ENCODE peak calls at places on chromosomes 1 and 21, in eight cellular contexts. One of them, this sample, is unnamed.

GRCh38 chr1:19312782-19313635 is 883 bp downstream of the SLC66A1 start:
- DNase-seq in astrocyte of the spinal cord: no peak
- DNase-seq in ascending aorta: no peak
- DNase-seq in A549: no peak
- DNase-seq in heart right ventricle: no peak
- DNase-seq in fibroblast of pulmonary artery: no peak
- DNase-seq in neural progenitor cell: no peak
- DNase-seq in HFF-Myc: no peak
- DNase-seq in this sample: no peak

GRCh38 chr1:203378529-203379271 is 27.8 kb upstream of the FMOD start:
- DNase-seq in heart right ventricle: no peak
- DNase-seq in astrocyte of the spinal cord: no peak
- DNase-seq in ascending aorta: no peak
- DNase-seq in neural progenitor cell: no peak
- DNase-seq in fibroblast of pulmonary artery: peak; percentile 83
- DNase-seq in A549: no peak
- DNase-seq in HFF-Myc: no peak
- DNase-seq in this sample: peak; percentile 50

GRCh38 chr1:230750576-230750975 is 3.4 kb downstream of the CAPN9 start:
- DNase-seq in astrocyte of the spinal cord: no peak
- DNase-seq in neural progenitor cell: no peak
- DNase-seq in A549: no peak
- DNase-seq in heart right ventricle: no peak
- DNase-seq in fibroblast of pulmonary artery: no peak
- DNase-seq in HFF-Myc: no peak
- DNase-seq in ascending aorta: no peak
- DNase-seq in this sample: no peak

GRCh38 chr1:115729765-115730164 is 38.7 kb downstream of the CASQ2 start:
- DNase-seq in astrocyte of the spinal cord: no peak
- DNase-seq in heart right ventricle: no peak
- DNase-seq in neural progenitor cell: no peak
- DNase-seq in A549: no peak
- DNase-seq in HFF-Myc: no peak
- DNase-seq in fibroblast of pulmonary artery: no peak
- DNase-seq in ascending aorta: no peak
- DNase-seq in this sample: no peak

GRCh38 chr1:6358144-6358624 is 35.4 kb downstream of the ACOT7 start:
- DNase-seq in neural progenitor cell: no peak
- DNase-seq in ascending aorta: no peak
- DNase-seq in HFF-Myc: no peak
- DNase-seq in A549: no peak
- DNase-seq in astrocyte of the spinal cord: no peak
- DNase-seq in heart right ventricle: no peak
- DNase-seq in fibroblast of pulmonary artery: peak; percentile 41
- DNase-seq in this sample: peak; percentile 22

GRCh38 chr21:14737278-14737677 is 191.2 kb upstream of the SAMSN1 start:
- DNase-seq in ascending aorta: no peak
- DNase-seq in astrocyte of the spinal cord: no peak
- DNase-seq in neural progenitor cell: no peak
- DNase-seq in A549: no peak
- DNase-seq in fibroblast of pulmonary artery: peak; percentile 3
- DNase-seq in heart right ventricle: no peak
- DNase-seq in HFF-Myc: no peak
- DNase-seq in this sample: no peak

GRCh38 chr1:59116920-59117542 is 179.9 kb upstream of the FGGY start:
- DNase-seq in HFF-Myc: no peak
- DNase-seq in heart right ventricle: no peak
- DNase-seq in fibroblast of pulmonary artery: peak; percentile 51
- DNase-seq in A549: no peak
- DNase-seq in astrocyte of the spinal cord: peak; percentile 56
- DNase-seq in neural progenitor cell: peak; percentile 66
- DNase-seq in ascending aorta: no peak
- DNase-seq in this sample: peak; percentile 48

GRCh38 chr1:235375919-235376600 is 8.8 kb downstream of the TBCE start:
- DNase-seq in fibroblast of pulmonary artery: no peak
- DNase-seq in HFF-Myc: no peak
- DNase-seq in astrocyte of the spinal cord: no peak
- DNase-seq in heart right ventricle: no peak
- DNase-seq in neural progenitor cell: no peak
- DNase-seq in ascending aorta: no peak
- DNase-seq in A549: no peak
- DNase-seq in this sample: no peak

GRCh38 chr1:245704765-245705164 is 550.0 kb downstream of the KIF26B start:
- DNase-seq in neural progenitor cell: no peak
- DNase-seq in ascending aorta: no peak
- DNase-seq in fibroblast of pulmonary artery: peak; percentile 39
- DNase-seq in A549: no peak
- DNase-seq in heart right ventricle: no peak
- DNase-seq in astrocyte of the spinal cord: peak; percentile 75
- DNase-seq in HFF-Myc: no peak
- DNase-seq in this sample: peak; percentile 70

GRCh38 chr1:75725861-75726361 is 1.4 kb downstream of the ACADM start:
- DNase-seq in ascending aorta: no peak
- DNase-seq in fibroblast of pulmonary artery: no peak
- DNase-seq in neural progenitor cell: no peak
- DNase-seq in heart right ventricle: no peak
- DNase-seq in astrocyte of the spinal cord: no peak
- DNase-seq in A549: no peak
- DNase-seq in HFF-Myc: no peak
- DNase-seq in this sample: no peak

GRCh38 chr1:30315185-30315960 is 408.0 kb downstream of the MATN1 start:
- DNase-seq in heart right ventricle: no peak
- DNase-seq in ascending aorta: no peak
- DNase-seq in neural progenitor cell: no peak
- DNase-seq in HFF-Myc: no peak
- DNase-seq in fibroblast of pulmonary artery: no peak
- DNase-seq in astrocyte of the spinal cord: no peak
- DNase-seq in A549: no peak
- DNase-seq in this sample: no peak

GRCh38 chr1:224168859-224169380 is 14.1 kb upstream of the DEGS1 start:
- DNase-seq in astrocyte of the spinal cord: peak; percentile 94
- DNase-seq in fibroblast of pulmonary artery: peak; percentile 89
- DNase-seq in ascending aorta: no peak
- DNase-seq in neural progenitor cell: no peak
- DNase-seq in heart right ventricle: no peak
- DNase-seq in A549: peak; percentile 24
- DNase-seq in HFF-Myc: no peak
- DNase-seq in this sample: peak; percentile 90

GRCh38 chr21:29208666-29209059 is 78.2 kb downstream of the MAP3K7CL start:
- DNase-seq in heart right ventricle: no peak
- DNase-seq in HFF-Myc: peak; percentile 71
- DNase-seq in A549: no peak
- DNase-seq in neural progenitor cell: no peak
- DNase-seq in ascending aorta: no peak
- DNase-seq in fibroblast of pulmonary artery: peak; percentile 89
- DNase-seq in astrocyte of the spinal cord: peak; percentile 81
- DNase-seq in this sample: peak; percentile 96

GRCh38 chr21:46035809-46036695 is 54.5 kb downstream of the COL6A1 start:
- DNase-seq in astrocyte of the spinal cord: no peak
- DNase-seq in ascending aorta: no peak
- DNase-seq in fibroblast of pulmonary artery: peak; percentile 86
- DNase-seq in neural progenitor cell: no peak
- DNase-seq in A549: no peak
- DNase-seq in HFF-Myc: peak; percentile 90
- DNase-seq in heart right ventricle: peak; percentile 73
- DNase-seq in this sample: peak; percentile 56

GRCh38 chr1:145990249-145991097 is 5.9 kb downstream of the TXNIP start:
- DNase-seq in astrocyte of the spinal cord: no peak
- DNase-seq in heart right ventricle: peak; percentile 31
- DNase-seq in neural progenitor cell: no peak
- DNase-seq in fibroblast of pulmonary artery: no peak
- DNase-seq in HFF-Myc: no peak
- DNase-seq in ascending aorta: no peak
- DNase-seq in A549: no peak
- DNase-seq in this sample: no peak

GRCh38 chr1:4937876-4938534 is 283.6 kb downstream of the AJAP1 start:
- DNase-seq in A549: no peak
- DNase-seq in fibroblast of pulmonary artery: no peak
- DNase-seq in HFF-Myc: no peak
- DNase-seq in heart right ventricle: no peak
- DNase-seq in astrocyte of the spinal cord: no peak
- DNase-seq in ascending aorta: no peak
- DNase-seq in neural progenitor cell: no peak
- DNase-seq in this sample: no peak

GRCh38 chr1:41621791-41622190 is 137.3 kb upstream of the EDN2 start:
- DNase-seq in neural progenitor cell: no peak
- DNase-seq in fibroblast of pulmonary artery: no peak
- DNase-seq in astrocyte of the spinal cord: no peak
- DNase-seq in HFF-Myc: no peak
- DNase-seq in A549: no peak
- DNase-seq in heart right ventricle: no peak
- DNase-seq in ascending aorta: no peak
- DNase-seq in this sample: no peak

GRCh38 chr1:90945287-90945686 is 76.5 kb downstream of the ZNF644 start:
- DNase-seq in HFF-Myc: no peak
- DNase-seq in astrocyte of the spinal cord: no peak
- DNase-seq in fibroblast of pulmonary artery: no peak
- DNase-seq in ascending aorta: no peak
- DNase-seq in A549: no peak
- DNase-seq in neural progenitor cell: no peak
- DNase-seq in heart right ventricle: no peak
- DNase-seq in this sample: no peak

DNA sequence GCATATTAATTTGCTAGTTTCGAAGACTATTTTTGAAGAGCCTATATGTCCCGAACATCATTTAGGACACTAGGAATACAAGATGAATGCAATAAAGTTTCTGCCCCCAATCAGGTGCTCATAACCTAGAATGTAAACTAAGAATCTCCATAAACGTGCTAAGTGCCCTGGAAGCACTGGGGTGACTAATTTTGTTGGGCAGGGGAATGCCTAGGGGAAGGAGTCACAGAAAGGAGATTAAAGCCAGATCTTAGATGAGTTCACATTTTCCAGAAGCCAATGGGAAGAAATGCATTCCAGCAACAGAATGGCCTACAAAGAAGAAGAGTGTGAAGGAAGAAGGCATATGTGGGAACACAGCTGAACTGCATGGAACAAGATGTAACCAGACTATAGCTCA is 19.5 kb downstream of the SCYL3 start:
- DNase-seq in astrocyte of the spinal cord: peak; percentile 65
- DNase-seq in neural progenitor cell: no peak
- DNase-seq in ascending aorta: no peak
- DNase-seq in heart right ventricle: no peak
- DNase-seq in HFF-Myc: peak; percentile 80
- DNase-seq in A549: no peak
- DNase-seq in fibroblast of pulmonary artery: peak; percentile 29
- DNase-seq in this sample: peak; percentile 15
- H3K4me3 ChIP-seq in astrocyte of the spinal cord: no peak overlapping the region
- H3K4me3 ChIP-seq in neural progenitor cell: no peak overlapping the region
- H3K4me3 ChIP-seq in ascending aorta: no peak overlapping the region
- H3K4me3 ChIP-seq in heart right ventricle: no peak overlapping the region
- H3K4me3 ChIP-seq in HFF-Myc: no peak overlapping the region
- H3K4me3 ChIP-seq in A549: no peak overlapping the region
- H3K4me3 ChIP-seq in fibroblast of pulmonary artery: no peak overlapping the region
- H3K4me3 ChIP-seq in this sample: no peak overlapping the region

GRCh38 chr1:68281946-68282615 is 49.8 kb upstream of the WLS start:
- DNase-seq in fibroblast of pulmonary artery: no peak
- DNase-seq in HFF-Myc: no peak
- DNase-seq in astrocyte of the spinal cord: no peak
- DNase-seq in A549: no peak
- DNase-seq in neural progenitor cell: no peak
- DNase-seq in ascending aorta: no peak
- DNase-seq in heart right ventricle: no peak
- DNase-seq in this sample: no peak
- TF ChIP-seq CTCF in fibroblast of pulmonary artery: no peak
- TF ChIP-seq CTCF in HFF-Myc: no peak
- TF ChIP-seq CTCF in astrocyte of the spinal cord: peak; percentile 3
- TF ChIP-seq CTCF in A549: no peak
- TF ChIP-seq CTCF in neural progenitor cell: no peak
- TF ChIP-seq CTCF in ascending aorta: no peak
- TF ChIP-seq CTCF in heart right ventricle: no peak
- TF ChIP-seq CTCF in this sample: no peak

DNA sequence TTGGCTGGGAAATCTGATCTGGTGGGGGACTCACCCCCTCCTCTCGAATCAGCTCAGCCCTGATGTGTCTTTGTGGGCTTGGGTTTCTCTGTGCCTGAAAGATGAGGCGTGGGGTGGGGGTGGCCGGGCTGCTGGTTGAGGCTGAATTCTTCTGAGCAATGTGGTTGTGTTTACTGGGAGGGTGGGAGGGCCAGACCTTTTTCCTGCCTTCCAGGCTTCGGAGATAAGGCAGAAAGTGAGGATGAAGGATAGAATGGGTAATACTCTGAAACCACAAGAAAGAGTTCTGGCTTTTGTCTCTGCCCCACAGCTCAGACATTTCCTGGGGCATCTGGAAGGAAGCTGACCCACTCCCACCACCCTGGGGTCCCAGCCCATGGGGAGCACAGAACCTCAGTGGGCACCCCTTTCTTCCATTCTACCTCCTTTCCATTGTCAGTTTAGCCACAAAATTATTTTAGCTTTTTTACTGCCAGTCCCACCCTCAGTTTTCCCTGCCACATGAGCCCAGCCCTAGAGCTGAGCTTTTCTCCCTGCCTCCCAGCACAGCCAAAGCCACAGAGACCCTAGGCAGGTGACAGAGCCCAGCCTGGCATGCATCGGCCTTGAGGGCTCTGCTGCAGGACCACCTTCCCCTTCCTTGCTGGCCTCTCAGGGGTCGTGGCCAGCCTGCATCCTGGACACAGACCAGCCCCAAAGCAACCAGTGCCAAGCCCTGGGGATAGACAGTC is 11.2 kb downstream of the ALX3 start:
- DNase-seq in astrocyte of the spinal cord: no peak
- DNase-seq in heart right ventricle: no peak
- DNase-seq in neural progenitor cell: no peak
- DNase-seq in A549: no peak
- DNase-seq in fibroblast of pulmonary artery: no peak
- DNase-seq in ascending aorta: no peak
- DNase-seq in HFF-Myc: no peak
- DNase-seq in this sample: peak; percentile 35
- H3K4me3 ChIP-seq in astrocyte of the spinal cord: no peak overlapping the region
- H3K4me3 ChIP-seq in heart right ventricle: no peak overlapping the region
- H3K4me3 ChIP-seq in neural progenitor cell: no peak overlapping the region
- H3K4me3 ChIP-seq in A549: no peak overlapping the region
- H3K4me3 ChIP-seq in fibroblast of pulmonary artery: no peak overlapping the region
- H3K4me3 ChIP-seq in ascending aorta: no peak overlapping the region
- H3K4me3 ChIP-seq in HFF-Myc: no peak overlapping the region
- H3K4me3 ChIP-seq in this sample: no peak overlapping the region

GRCh38 chr1:101436100-101436511 is 199.3 kb downstream of the S1PR1 start:
- DNase-seq in A549: no peak
- DNase-seq in astrocyte of the spinal cord: no peak
- DNase-seq in ascending aorta: no peak
- DNase-seq in neural progenitor cell: no peak
- DNase-seq in HFF-Myc: no peak
- DNase-seq in heart right ventricle: no peak
- DNase-seq in fibroblast of pulmonary artery: no peak
- DNase-seq in this sample: no peak

GRCh38 chr1:101440484-101440883 is 203.7 kb downstream of the S1PR1 start:
- DNase-seq in neural progenitor cell: no peak
- DNase-seq in ascending aorta: no peak
- DNase-seq in fibroblast of pulmonary artery: no peak
- DNase-seq in heart right ventricle: no peak
- DNase-seq in HFF-Myc: no peak
- DNase-seq in astrocyte of the spinal cord: no peak
- DNase-seq in A549: no peak
- DNase-seq in this sample: no peak

DNA sequence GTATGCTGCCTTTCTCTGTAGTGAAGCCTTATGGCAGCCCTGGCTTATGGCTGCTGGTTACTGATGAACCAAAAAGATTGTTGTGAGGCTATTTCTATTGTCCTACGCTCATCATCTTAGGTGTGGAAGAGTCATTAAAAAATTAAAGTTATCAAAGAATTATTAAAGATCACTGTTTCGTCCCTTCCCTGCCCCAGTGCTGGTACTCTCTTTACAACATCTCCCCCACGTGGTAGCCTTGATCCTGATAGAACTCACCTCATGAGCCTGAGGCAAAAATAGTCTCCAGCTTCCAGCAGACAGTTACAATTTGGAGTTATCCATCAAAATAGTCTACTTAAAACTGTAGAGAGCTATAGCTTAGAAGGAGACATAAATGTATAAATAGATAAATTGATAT is 201.5 kb downstream of the S1PR1 start:
- DNase-seq in ascending aorta: no peak
- DNase-seq in heart right ventricle: no peak
- DNase-seq in A549: no peak
- DNase-seq in neural progenitor cell: peak; percentile 7
- DNase-seq in fibroblast of pulmonary artery: peak; percentile 21
- DNase-seq in astrocyte of the spinal cord: no peak
- DNase-seq in HFF-Myc: no peak
- DNase-seq in this sample: peak; percentile 28
- TF ChIP-seq CTCF in ascending aorta: no peak
- TF ChIP-seq CTCF in heart right ventricle: peak; percentile 22
- TF ChIP-seq CTCF in A549: no peak
- TF ChIP-seq CTCF in neural progenitor cell: peak; percentile 40
- TF ChIP-seq CTCF in fibroblast of pulmonary artery: peak; percentile 38
- TF ChIP-seq CTCF in astrocyte of the spinal cord: peak; percentile 20
- TF ChIP-seq CTCF in HFF-Myc: peak; percentile 27
- TF ChIP-seq CTCF in this sample: peak; percentile 31

This sample was measured in cardiac fibroblast.